ENCODE peak calls at places on chromosomes 1 and 21, in seven cellular contexts. I is transverse colon, Z is ovary, N is esophagus muscularis mucosa, P is right lobe of liver, X is uterus, B is K562. Y is an unnamed sample.

GRCh38 chr1:59477286-59477685 is 180.4 kb downstream of the FGGY start:
- DNase-seq in I (no peak), Z (no peak), N (no peak), P (no peak), X (no peak), B (no peak), Y (no peak)

GRCh38 chr1:22457356-22457755 is 5.7 kb downstream of the ZBTB40 start:
- DNase-seq in I (no peak), Z (no peak), N (no peak), P (no peak), X (no peak), B (no peak), Y (no peak)

GRCh38 chr1:117366281-117366981 is 818 bp upstream of the MAN1A2 start:
- DNase-seq in I (peak; percentile 92), Z (peak; percentile 92), N (peak; percentile 93), P (peak; percentile 90), X (peak; percentile 83), B (peak; percentile 96), Y (peak; percentile 89)

GRCh38 chr1:156448134-156448967 is 52.2 kb downstream of the MEF2D start:
- DNase-seq in I (no peak), Z (no peak), N (no peak), P (no peak), X (no peak), B (no peak), Y (no peak)

GRCh38 chr1:179823693-179824092 is 53.9 kb downstream of the TOR1AIP2 start:
- DNase-seq in I (no peak), Z (no peak), N (no peak), P (no peak), X (no peak), B (no peak), Y (no peak)

GRCh38 chr1:57712846-57713245 is 289.0 kb upstream of the DAB1 start:
- DNase-seq in I (no peak), Z (no peak), N (no peak), P (no peak), X (no peak), B (no peak), Y (no peak)

GRCh38 chr21:42122808-42123207 is 51.7 kb downstream of the UMODL1 start:
- DNase-seq in I (no peak), Z (no peak), N (no peak), P (no peak), X (no peak), B (no peak), Y (no peak)

GRCh38 chr1:20719871-20720620 is 2.2 kb upstream of the KIF17 start:
- DNase-seq in I (peak; percentile 1), Z (no peak), N (no peak), P (peak; percentile 5), X (no peak), B (no peak), Y (no peak)

GRCh38 chr1:14294860-14295259 is 303.6 kb upstream of the KAZN start:
- DNase-seq in I (no peak), Z (no peak), N (peak; percentile 55), P (no peak), X (no peak), B (no peak), Y (no peak)

GRCh38 chr1:108590436-108590835 is 30.5 kb downstream of the EEIG2 start:
- DNase-seq in I (no peak), Z (no peak), N (no peak), P (no peak), X (no peak), B (no peak), Y (no peak)

GRCh38 chr1:153566414-153567371 is 1.0 kb upstream of the S100A2 start:
- DNase-seq in I (peak; percentile 97), Z (peak; percentile 90), N (peak; percentile 98), P (peak; percentile 89), X (peak; percentile 98), B (peak; percentile 94), Y (peak; percentile 99)

GRCh38 chr1:2478100-2478499 is 2.0 kb downstream of the PLCH2 start:
- DNase-seq in I (peak; percentile 84), Z (no peak), N (no peak), P (peak; percentile 88), X (no peak), B (no peak), Y (no peak)

GRCh38 chr1:53576381-53576801 is 117.2 kb downstream of the DMRTB1 start:
- DNase-seq in I (no peak), Z (no peak), N (no peak), P (no peak), X (no peak), B (no peak), Y (peak; percentile 32)

GRCh38 chr1:186183219-186183618 is 191.8 kb downstream of the TPR start:
- DNase-seq in I (no peak), Z (no peak), N (no peak), P (no peak), X (no peak), B (no peak), Y (peak; percentile 41)

GRCh38 chr1:234940841-234941240 is 187.8 kb downstream of the TOMM20 start:
- DNase-seq in I (no peak), Z (no peak), N (no peak), P (no peak), X (no peak), B (no peak), Y (no peak)

DNA sequence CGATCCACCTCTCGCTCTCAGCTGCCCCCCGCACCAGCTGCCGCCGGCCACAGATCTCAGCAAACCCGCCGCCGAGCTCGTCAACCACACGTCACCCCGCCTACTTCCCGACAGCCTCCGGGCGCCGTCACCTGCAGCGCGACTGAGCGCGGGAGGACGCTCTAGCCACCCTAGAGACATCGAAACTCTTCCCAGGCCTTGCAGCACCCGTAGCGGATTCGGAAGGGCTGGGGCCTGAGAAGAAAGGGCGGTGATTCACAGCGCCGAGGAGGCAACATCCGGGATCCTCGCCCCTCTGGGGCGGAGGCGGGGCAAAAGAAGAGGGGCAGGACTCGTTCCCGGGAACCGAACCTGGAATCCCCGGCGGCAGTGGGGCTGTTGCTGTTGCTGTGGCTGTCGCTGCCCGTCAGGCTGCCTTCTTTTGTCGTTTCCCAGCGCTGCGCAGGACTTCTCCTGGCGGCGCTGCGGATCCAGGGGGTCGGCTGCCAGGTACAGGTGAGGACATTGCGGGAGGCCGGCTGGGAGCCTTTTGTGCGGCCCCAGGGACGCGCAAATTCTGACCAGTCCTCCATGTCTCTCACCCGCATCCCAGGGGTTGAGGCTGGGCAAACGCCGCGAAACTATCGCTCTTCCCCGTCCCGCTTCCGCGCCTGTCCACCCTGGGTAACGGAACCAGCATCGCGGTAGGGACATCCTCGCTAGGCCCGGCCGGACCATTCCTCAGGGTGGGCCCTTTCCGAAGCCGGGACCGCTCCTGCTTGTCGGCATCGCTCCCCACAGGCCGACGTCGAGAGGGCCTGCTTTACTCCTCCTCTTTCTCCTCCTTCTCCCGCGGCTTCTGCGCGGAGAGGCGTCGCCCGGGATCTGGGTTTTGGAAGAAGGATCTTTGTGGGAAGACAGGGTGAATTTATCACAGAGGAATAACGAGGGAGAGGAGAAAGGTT is at the start of the genes RO60 and UCHL5:
- DNase-seq in I (peak; percentile 97), Z (peak; percentile 95), N (peak; percentile 98), P (peak; percentile 97), X (peak; percentile 96), B (peak; percentile 95), Y (peak; percentile 97)
- H3K4me1 ChIP-seq in I (peaks cover 40% of the 10 kb centered on the region), Z (peaks cover 6% of the 10 kb centered on the region), N (peaks cover 58% of the 10 kb centered on the region), P (peaks cover 26% of the 10 kb centered on the region), X (no peaks in the 10 kb centered on the region), B (peaks cover 10% of the 10 kb centered on the region), Y (peaks cover 24% of the 10 kb centered on the region)

GRCh38 chr1:51519048-51519856 is at the start of gene EPS15:
- DNase-seq in I (peak; percentile 92), Z (peak; percentile 88), N (peak; percentile 96), P (peak; percentile 94), X (peak; percentile 86), B (peak; percentile 95), Y (peak; percentile 89)

GRCh38 chr1:51516639-51517158 is 2.4 kb downstream of the EPS15 start:
- DNase-seq in I (no peak), Z (no peak), N (no peak), P (no peak), X (no peak), B (peak; percentile 37), Y (no peak)

GRCh38 chr1:51517361-51518032 is 1.6 kb downstream of the EPS15 start:
- DNase-seq in I (no peak), Z (no peak), N (no peak), P (no peak), X (no peak), B (no peak), Y (peak; percentile 13)

GRCh38 chr1:51518730-51519047 is 377 bp downstream of the EPS15 start:
- DNase-seq in I (peak; percentile 80), Z (peak; percentile 71), N (no peak), P (peak; percentile 76), X (no peak), B (no peak), Y (peak; percentile 80)

GRCh38 chr1:51518033-51518729 is 885 bp downstream of the EPS15 start:
- DNase-seq in I (peak; percentile 74), Z (peak; percentile 45), N (no peak), P (peak; percentile 61), X (peak; percentile 40), B (peak; percentile 91), Y (peak; percentile 30)
- TF ChIP-seq POLR2A in I (peak; percentile 86), Z (no peak), N (no peak), P (no peak), X (no peak), B (peak; percentile 91), Y (peak; percentile 18)

GRCh38 chr1:201022178-201022823 is 1.2 kb downstream of the KIF21B start:
- DNase-seq in I (no peak), Z (no peak), N (no peak), P (no peak), X (no peak), B (no peak), Y (no peak)
- H3K4me1 ChIP-seq in I (peaks cover 80% of the 10 kb centered on the region), Z (peaks cover 5% of the 10 kb centered on the region), N (peaks cover 60% of the 10 kb centered on the region), P (peaks cover 23% of the 10 kb centered on the region), X (peaks cover 10% of the 10 kb centered on the region), B (peaks cover 56% of the 10 kb centered on the region), Y (peaks cover 7% of the 10 kb centered on the region)

DNA sequence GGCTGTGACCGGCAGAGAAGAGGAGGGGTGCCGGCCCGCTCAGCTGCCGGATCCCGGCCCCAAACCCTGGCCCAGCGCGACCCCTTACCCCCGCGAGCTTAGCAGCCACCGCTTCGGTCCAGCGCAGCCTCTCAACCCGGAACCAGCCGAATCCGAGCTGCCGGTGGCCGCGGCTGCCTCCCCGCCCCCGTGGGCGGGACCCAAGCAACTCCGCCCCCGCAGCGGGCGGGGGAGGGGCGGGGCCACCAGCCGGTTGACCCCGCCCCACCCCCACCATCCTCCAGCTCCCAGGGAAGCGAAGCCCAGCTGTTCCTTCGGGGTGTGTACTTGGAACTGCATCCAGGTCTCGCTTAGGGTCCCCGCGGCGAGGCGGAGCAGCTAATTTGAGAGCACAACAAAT is at the start of gene TRIM62:
- DNase-seq in I (peak; percentile 91), Z (peak; percentile 94), N (peak; percentile 93), P (peak; percentile 89), X (peak; percentile 90), B (peak; percentile 98), Y (peak; percentile 89)
- TF ChIP-seq POLR2A in I (peak; percentile 61), Z (peak; percentile 30), N (peak; percentile 21), P (peak; percentile 62), X (no peak), B (peak; percentile 50), Y (no peak)

Y was measured in thyroid gland.